ENCODE peak calls at places on chromosome 13, in ten cellular contexts. One of them, this sample, is unnamed.

GRCh38 chr13:112732679-112733078 is 42.8 kb downstream of the ATP11A start:
- DNase-seq in A673: no peak
- DNase-seq in cardiac fibroblast: no peak
- DNase-seq in heart right ventricle: no peak
- DNase-seq in psoas muscle: no peak
- DNase-seq in mucosa of descending colon: no peak
- DNase-seq in brain microvascular endothelial cell: no peak
- DNase-seq in ovary: no peak
- DNase-seq in transverse colon: no peak
- DNase-seq in choroid plexus epithelial cell: no peak
- DNase-seq in this sample: no peak

GRCh38 chr13:110259651-110260050 is 47.3 kb downstream of the COL4A1 start:
- DNase-seq in brain microvascular endothelial cell: no peak
- DNase-seq in heart right ventricle: no peak
- DNase-seq in A673: no peak
- DNase-seq in choroid plexus epithelial cell: no peak
- DNase-seq in psoas muscle: no peak
- DNase-seq in mucosa of descending colon: no peak
- DNase-seq in transverse colon: no peak
- DNase-seq in cardiac fibroblast: no peak
- DNase-seq in ovary: no peak
- DNase-seq in this sample: no peak

GRCh38 chr13:62357887-62358645 is 942.4 kb upstream of the PCDH20 start:
- DNase-seq in mucosa of descending colon: no peak
- DNase-seq in brain microvascular endothelial cell: peak
- DNase-seq in choroid plexus epithelial cell: peak
- DNase-seq in ovary: no peak
- DNase-seq in A673: peak
- DNase-seq in transverse colon: no peak
- DNase-seq in heart right ventricle: no peak
- DNase-seq in psoas muscle: no peak
- DNase-seq in cardiac fibroblast: peak
- DNase-seq in this sample: peak

GRCh38 chr13:50452028-50452427 is 391.5 kb downstream of the DLEU7 start:
- DNase-seq in cardiac fibroblast: no peak
- DNase-seq in heart right ventricle: no peak
- DNase-seq in A673: no peak
- DNase-seq in psoas muscle: no peak
- DNase-seq in brain microvascular endothelial cell: no peak
- DNase-seq in transverse colon: no peak
- DNase-seq in mucosa of descending colon: no peak
- DNase-seq in ovary: no peak
- DNase-seq in choroid plexus epithelial cell: no peak
- DNase-seq in this sample: no peak

GRCh38 chr13:80374453-80374852 is 33.5 kb upstream of the SPRY2 start:
- DNase-seq in psoas muscle: peak
- DNase-seq in brain microvascular endothelial cell: no peak
- DNase-seq in ovary: no peak
- DNase-seq in A673: no peak
- DNase-seq in mucosa of descending colon: no peak
- DNase-seq in heart right ventricle: peak
- DNase-seq in cardiac fibroblast: peak
- DNase-seq in choroid plexus epithelial cell: no peak
- DNase-seq in transverse colon: no peak
- DNase-seq in this sample: no peak

GRCh38 chr13:110015253-110015652 is 228.9 kb upstream of the IRS2 start:
- DNase-seq in mucosa of descending colon: no peak
- DNase-seq in transverse colon: no peak
- DNase-seq in heart right ventricle: no peak
- DNase-seq in brain microvascular endothelial cell: no peak
- DNase-seq in ovary: no peak
- DNase-seq in cardiac fibroblast: no peak
- DNase-seq in A673: no peak
- DNase-seq in psoas muscle: no peak
- DNase-seq in choroid plexus epithelial cell: peak
- DNase-seq in this sample: peak

GRCh38 chr13:44790289-44790688 is 199.0 kb downstream of the NUFIP1 start:
- DNase-seq in transverse colon: no peak
- DNase-seq in ovary: no peak
- DNase-seq in psoas muscle: no peak
- DNase-seq in cardiac fibroblast: no peak
- DNase-seq in A673: no peak
- DNase-seq in mucosa of descending colon: peak
- DNase-seq in heart right ventricle: no peak
- DNase-seq in brain microvascular endothelial cell: no peak
- DNase-seq in choroid plexus epithelial cell: no peak
- DNase-seq in this sample: no peak

GRCh38 chr13:112828082-112828699 is 138.4 kb downstream of the ATP11A start:
- DNase-seq in heart right ventricle: no peak
- DNase-seq in transverse colon: no peak
- DNase-seq in cardiac fibroblast: no peak
- DNase-seq in mucosa of descending colon: no peak
- DNase-seq in psoas muscle: no peak
- DNase-seq in ovary: no peak
- DNase-seq in A673: no peak
- DNase-seq in choroid plexus epithelial cell: no peak
- DNase-seq in brain microvascular endothelial cell: no peak
- DNase-seq in this sample: no peak

GRCh38 chr13:107395927-107396757 is 819.2 kb downstream of the LIG4 start:
- DNase-seq in A673: no peak
- DNase-seq in cardiac fibroblast: no peak
- DNase-seq in heart right ventricle: no peak
- DNase-seq in brain microvascular endothelial cell: no peak
- DNase-seq in transverse colon: no peak
- DNase-seq in mucosa of descending colon: no peak
- DNase-seq in psoas muscle: no peak
- DNase-seq in ovary: no peak
- DNase-seq in choroid plexus epithelial cell: no peak
- DNase-seq in this sample: no peak

GRCh38 chr13:23610187-23610576 is 40.0 kb downstream of the TNFRSF19 start:
- DNase-seq in brain microvascular endothelial cell: peak
- DNase-seq in mucosa of descending colon: no peak
- DNase-seq in A673: no peak
- DNase-seq in psoas muscle: no peak
- DNase-seq in heart right ventricle: peak
- DNase-seq in choroid plexus epithelial cell: peak
- DNase-seq in ovary: no peak
- DNase-seq in transverse colon: no peak
- DNase-seq in cardiac fibroblast: peak
- DNase-seq in this sample: no peak

GRCh38 chr13:28469316-28469715 is 25.6 kb downstream of the FLT1 start:
- DNase-seq in mucosa of descending colon: no peak
- DNase-seq in transverse colon: no peak
- DNase-seq in cardiac fibroblast: no peak
- DNase-seq in A673: no peak
- DNase-seq in choroid plexus epithelial cell: no peak
- DNase-seq in psoas muscle: no peak
- DNase-seq in brain microvascular endothelial cell: no peak
- DNase-seq in ovary: no peak
- DNase-seq in heart right ventricle: no peak
- DNase-seq in this sample: no peak

DNA sequence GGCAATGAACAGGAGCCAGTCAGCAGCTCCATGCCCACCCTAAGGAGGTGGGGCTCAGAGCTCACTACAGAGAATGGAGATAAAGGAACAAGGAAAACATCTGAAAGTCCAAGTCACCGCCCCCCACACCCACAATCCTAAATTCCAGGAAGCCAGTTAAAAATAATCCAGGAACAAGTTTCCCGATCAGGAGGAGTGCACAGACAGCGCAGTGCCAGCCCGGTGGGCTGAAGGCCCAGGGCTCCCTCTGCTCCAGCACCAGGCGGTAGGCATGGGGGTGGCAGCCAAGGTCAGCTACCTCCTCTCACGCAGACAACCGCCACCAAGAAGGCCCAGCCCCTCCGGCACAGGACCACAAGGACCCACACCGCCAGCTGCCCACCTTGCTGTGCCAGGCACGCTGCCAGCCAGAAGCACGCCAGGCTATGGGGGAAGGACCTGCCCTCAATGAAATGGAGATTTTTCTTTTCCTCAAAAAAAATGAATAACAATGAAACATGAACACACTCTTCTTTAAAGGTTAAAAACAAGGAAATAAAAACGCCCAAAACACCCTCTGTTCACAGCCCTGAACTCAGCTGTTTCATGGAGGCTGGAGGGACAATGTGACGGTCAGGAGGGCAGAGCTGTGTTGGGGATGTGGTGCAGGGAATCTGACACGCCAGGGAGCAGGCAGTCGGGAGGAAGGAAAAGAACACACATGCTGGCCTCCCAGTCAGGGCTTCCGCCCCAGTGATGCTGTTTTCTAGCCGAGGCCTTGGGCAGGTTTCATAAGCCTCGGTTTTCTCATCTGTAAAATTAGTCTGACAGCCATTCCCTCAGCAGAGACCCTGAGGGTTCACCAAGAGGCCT is 11.0 kb downstream of the STK24 start:
- DNase-seq in heart right ventricle: peak
- DNase-seq in A673: no peak
- DNase-seq in psoas muscle: peak
- DNase-seq in cardiac fibroblast: peak
- DNase-seq in transverse colon: peak
- DNase-seq in mucosa of descending colon: peak
- DNase-seq in choroid plexus epithelial cell: no peak
- DNase-seq in brain microvascular endothelial cell: no peak
- DNase-seq in ovary: peak
- DNase-seq in this sample: no peak
- H3K4me3 ChIP-seq in heart right ventricle: peak
- H3K4me3 ChIP-seq in A673: no peak
- H3K4me3 ChIP-seq in psoas muscle: peak
- H3K4me3 ChIP-seq in cardiac fibroblast: no peak
- H3K4me3 ChIP-seq in transverse colon: peak
- H3K4me3 ChIP-seq in mucosa of descending colon: no peak
- H3K4me3 ChIP-seq in choroid plexus epithelial cell: no peak
- H3K4me3 ChIP-seq in brain microvascular endothelial cell: no peak
- H3K4me3 ChIP-seq in ovary: no peak
- H3K4me3 ChIP-seq in this sample: no peak

GRCh38 chr13:49247722-49248432 is at the start of gene CDADC1:
- DNase-seq in choroid plexus epithelial cell: peak
- DNase-seq in brain microvascular endothelial cell: peak
- DNase-seq in cardiac fibroblast: peak
- DNase-seq in psoas muscle: peak
- DNase-seq in mucosa of descending colon: peak
- DNase-seq in A673: peak
- DNase-seq in ovary: peak
- DNase-seq in heart right ventricle: peak
- DNase-seq in transverse colon: peak
- DNase-seq in this sample: peak
- TF ChIP-seq CTCF in choroid plexus epithelial cell: no peak
- TF ChIP-seq CTCF in brain microvascular endothelial cell: no peak
- TF ChIP-seq CTCF in cardiac fibroblast: no peak
- TF ChIP-seq CTCF in psoas muscle: no peak
- TF ChIP-seq CTCF in mucosa of descending colon: no peak
- TF ChIP-seq CTCF in A673: no peak
- TF ChIP-seq CTCF in ovary: no peak
- TF ChIP-seq CTCF in heart right ventricle: no peak
- TF ChIP-seq CTCF in transverse colon: no peak
- TF ChIP-seq CTCF in this sample: no peak

DNA sequence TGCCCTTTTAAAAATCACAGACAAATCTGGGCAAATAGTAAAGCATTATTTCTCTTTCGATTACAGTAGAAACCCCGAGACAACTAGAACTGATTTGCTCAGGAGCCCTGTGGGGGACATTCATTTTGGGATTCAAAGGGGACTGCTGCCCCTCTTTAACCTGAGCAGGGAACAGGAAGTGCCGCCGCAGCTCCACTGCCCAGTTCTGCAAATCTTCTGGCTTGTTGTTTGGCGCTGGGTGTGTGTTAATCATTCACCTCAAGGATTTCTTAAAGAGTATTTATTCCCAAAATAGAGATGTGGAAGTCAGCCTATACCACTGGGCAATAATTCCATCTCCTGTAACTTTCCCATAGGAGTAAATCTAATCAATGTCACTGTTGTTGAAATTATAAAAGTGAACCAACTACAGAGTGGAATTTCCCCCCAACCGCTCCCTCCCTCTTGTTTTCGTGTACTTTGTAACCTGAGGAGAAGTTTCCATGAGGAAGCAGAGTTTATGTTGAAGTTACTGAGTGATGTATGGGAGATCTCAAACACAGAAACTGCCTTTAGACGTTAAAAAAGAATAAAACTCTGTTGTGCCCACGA is 515.8 kb downstream of the KLF12 start:
- DNase-seq in psoas muscle: no peak
- DNase-seq in choroid plexus epithelial cell: no peak
- DNase-seq in transverse colon: peak
- DNase-seq in ovary: no peak
- DNase-seq in mucosa of descending colon: peak
- DNase-seq in cardiac fibroblast: no peak
- DNase-seq in brain microvascular endothelial cell: no peak
- DNase-seq in A673: no peak
- DNase-seq in heart right ventricle: no peak
- DNase-seq in this sample: no peak
- H3K4me3 ChIP-seq in psoas muscle: no peak
- H3K4me3 ChIP-seq in choroid plexus epithelial cell: no peak
- H3K4me3 ChIP-seq in transverse colon: peak
- H3K4me3 ChIP-seq in ovary: no peak
- H3K4me3 ChIP-seq in mucosa of descending colon: no peak
- H3K4me3 ChIP-seq in cardiac fibroblast: no peak
- H3K4me3 ChIP-seq in brain microvascular endothelial cell: no peak
- H3K4me3 ChIP-seq in A673: no peak
- H3K4me3 ChIP-seq in heart right ventricle: no peak
- H3K4me3 ChIP-seq in this sample: no peak

DNA sequence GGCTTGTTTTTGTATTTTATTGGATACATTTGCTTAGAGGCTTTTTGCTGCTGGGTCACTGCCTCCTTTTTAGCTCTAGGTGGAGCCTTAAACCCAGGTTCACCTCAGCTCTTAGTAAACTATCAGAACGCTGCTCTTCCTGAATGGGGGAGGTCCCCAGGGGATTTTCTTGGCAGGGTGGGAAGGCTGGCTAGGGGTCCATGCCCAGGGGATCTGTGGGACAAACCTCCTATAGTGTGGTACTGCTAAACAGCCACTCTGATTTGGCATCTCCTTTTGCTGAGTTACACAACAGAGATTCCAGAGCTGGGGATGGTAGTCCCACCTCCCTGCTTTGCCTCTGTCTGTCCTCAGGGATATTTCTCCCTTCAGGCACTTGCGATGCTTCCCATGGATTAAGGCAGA is 204.9 kb downstream of the ZIC5 start:
- DNase-seq in choroid plexus epithelial cell: peak
- DNase-seq in transverse colon: no peak
- DNase-seq in cardiac fibroblast: no peak
- DNase-seq in ovary: no peak
- DNase-seq in psoas muscle: no peak
- DNase-seq in brain microvascular endothelial cell: peak
- DNase-seq in heart right ventricle: no peak
- DNase-seq in mucosa of descending colon: no peak
- DNase-seq in A673: peak
- DNase-seq in this sample: no peak
- TF ChIP-seq CTCF in choroid plexus epithelial cell: peak
- TF ChIP-seq CTCF in transverse colon: no peak
- TF ChIP-seq CTCF in cardiac fibroblast: no peak
- TF ChIP-seq CTCF in ovary: no peak
- TF ChIP-seq CTCF in psoas muscle: no peak
- TF ChIP-seq CTCF in brain microvascular endothelial cell: peak
- TF ChIP-seq CTCF in heart right ventricle: no peak
- TF ChIP-seq CTCF in mucosa of descending colon: no peak
- TF ChIP-seq CTCF in A673: peak
- TF ChIP-seq CTCF in this sample: no peak

GRCh38 chr13:99971576-99972189 is at the start of gene ZIC5:
- DNase-seq in heart right ventricle: no peak
- DNase-seq in ovary: no peak
- DNase-seq in A673: peak
- DNase-seq in psoas muscle: no peak
- DNase-seq in transverse colon: no peak
- DNase-seq in mucosa of descending colon: no peak
- DNase-seq in choroid plexus epithelial cell: peak
- DNase-seq in brain microvascular endothelial cell: no peak
- DNase-seq in cardiac fibroblast: no peak
- DNase-seq in this sample: no peak
- H3K4me3 ChIP-seq in heart right ventricle: no peak
- H3K4me3 ChIP-seq in ovary: peak
- H3K4me3 ChIP-seq in A673: peak
- H3K4me3 ChIP-seq in psoas muscle: peak
- H3K4me3 ChIP-seq in transverse colon: peak
- H3K4me3 ChIP-seq in mucosa of descending colon: no peak
- H3K4me3 ChIP-seq in choroid plexus epithelial cell: peak
- H3K4me3 ChIP-seq in brain microvascular endothelial cell: peak
- H3K4me3 ChIP-seq in cardiac fibroblast: no peak
- H3K4me3 ChIP-seq in this sample: no peak

This sample was measured in fibroblast of pulmonary artery.